ENCODE peak calls at places on chromosomes 7 and 10, in eight cellular contexts. A is K562, T is stomach, G is prostate gland, L is transverse colon, W is breast epithelium, Z is H1, S is GM23338. N is an unnamed sample. For H3K36me3, the result is how much of the 10 kb centered on the place peaks cover.

GRCh38 chr7:47557317-47557985 is 24.5 kb downstream of the TNS3 start:
- DNase-seq in A (no peak), T (no peak), G (no peak), L (no peak), W (no peak), Z (no peak), S (no peak), N (no peak)

GRCh38 chr10:86329896-86330680 is 36.5 kb downstream of the GRID1 start:
- DNase-seq in A (no peak), T (no peak), G (no peak), L (no peak), W (no peak), Z (no peak), S (no peak), N (no peak)

GRCh38 chr7:118731854-118732253 is 507.4 kb downstream of the ANKRD7 start:
- DNase-seq in A (peak), T (no peak), G (no peak), L (no peak), W (no peak), Z (no peak), S (peak), N (no peak)

GRCh38 chr10:49324711-49325110 is 25.7 kb downstream of the C10orf71 start:
- DNase-seq in A (no peak), T (peak), G (no peak), L (no peak), W (no peak), Z (no peak), S (peak), N (no peak)

GRCh38 chr10:119370972-119371703 is 163.8 kb downstream of the GRK5 start:
- DNase-seq in A (no peak), T (no peak), G (no peak), L (no peak), W (peak), Z (no peak), S (no peak), N (no peak)

GRCh38 chr10:33396938-33397337 is 62.5 kb upstream of the NRP1 start:
- DNase-seq in A (no peak), T (no peak), G (no peak), L (no peak), W (no peak), Z (no peak), S (no peak), N (no peak)

GRCh38 chr7:107201795-107202450 is 33.1 kb downstream of the HBP1 start:
- DNase-seq in A (peak), T (peak), G (peak), L (peak), W (no peak), Z (peak), S (peak), N (peak)

GRCh38 chr7:158689500-158689899 is 15.1 kb downstream of the NCAPG2 start:
- DNase-seq in A (no peak), T (no peak), G (no peak), L (no peak), W (no peak), Z (no peak), S (no peak), N (no peak)

GRCh38 chr7:29639887-29640600 is 76.4 kb downstream of the PRR15 start:
- DNase-seq in A (no peak), T (no peak), G (no peak), L (no peak), W (no peak), Z (no peak), S (peak), N (no peak)

GRCh38 chr7:41881313-41882130 is 178.6 kb upstream of the INHBA start:
- DNase-seq in A (peak), T (no peak), G (no peak), L (peak), W (no peak), Z (no peak), S (no peak), N (no peak)

GRCh38 chr7:44066494-44067063 is 1.2 kb upstream of the PGAM2 start:
- DNase-seq in A (no peak), T (no peak), G (no peak), L (peak), W (no peak), Z (no peak), S (no peak), N (no peak)

GRCh38 chr7:112566392-112567324 is 85.9 kb downstream of the LSMEM1 start:
- DNase-seq in A (no peak), T (no peak), G (peak), L (peak), W (no peak), Z (no peak), S (no peak), N (no peak)

GRCh38 chr7:115024276-115024675 is 102.4 kb downstream of the MDFIC start:
- DNase-seq in A (no peak), T (no peak), G (no peak), L (no peak), W (no peak), Z (no peak), S (no peak), N (no peak)

GRCh38 chr10:71998119-71998839 is 34.1 kb downstream of the CHST3 start:
- DNase-seq in A (no peak), T (peak), G (no peak), L (no peak), W (no peak), Z (no peak), S (no peak), N (no peak)
- TF ChIP-seq POLR2AphosphoS5 in A (no peak), T (no peak), G (no peak), L (no peak), W (no peak), Z (no peak), S (no peak), N (no peak)

GRCh38 chr7:1024331-1024761 is 20.0 kb upstream of the GPR146 start:
- DNase-seq in A (no peak), T (no peak), G (no peak), L (peak), W (no peak), Z (no peak), S (no peak), N (no peak)
- H3K36me3 ChIP-seq in A (under half), T (under half), G (under half), L (under half), W (under half), Z (under half), S (under half), N (under half)

DNA sequence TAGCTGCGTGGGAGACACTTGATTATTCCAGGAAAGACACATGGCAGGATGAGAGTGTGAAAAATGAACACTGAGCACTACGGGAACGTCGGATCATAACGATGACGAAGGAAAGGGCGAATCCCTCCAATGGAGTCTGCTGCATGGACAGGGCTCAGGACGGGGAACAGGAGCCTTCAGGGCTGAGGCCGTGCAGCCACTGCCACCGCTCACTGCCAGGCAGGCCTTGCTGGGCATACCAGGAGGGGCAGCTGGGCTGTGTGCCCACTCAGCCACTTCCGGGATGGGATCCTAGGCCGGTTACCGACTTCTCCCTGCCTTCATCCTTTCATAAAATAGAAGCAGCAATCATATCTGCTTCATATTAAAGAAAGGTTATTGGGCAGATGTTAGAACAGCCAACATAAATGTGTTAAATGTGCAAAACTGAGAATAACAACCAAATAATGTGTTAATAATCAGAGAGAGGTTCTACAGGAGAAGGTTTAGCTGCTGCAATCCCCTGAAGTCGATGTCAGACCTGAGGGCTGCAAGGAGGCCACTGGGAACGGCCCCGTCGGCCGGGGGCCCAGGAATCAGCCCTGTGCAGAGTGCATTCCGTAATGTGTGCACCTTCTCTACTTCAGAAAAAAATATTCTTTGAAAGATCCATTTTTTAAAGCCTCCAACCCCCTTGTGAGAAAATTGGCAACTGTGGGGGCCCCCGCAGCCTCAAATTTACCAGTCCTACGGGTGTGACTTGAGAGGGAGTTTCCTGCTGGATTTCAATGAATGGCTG is 63.6 kb downstream of the ADARB2 start:
- DNase-seq in A (no peak), T (no peak), G (no peak), L (no peak), W (no peak), Z (no peak), S (no peak), N (no peak)
- TF ChIP-seq CTCF in A (no peak), T (no peak), G (no peak), L (no peak), W (no peak), Z (no peak), S (no peak), N (no peak)

GRCh38 chr10:104348601-104349000 is 5.0 kb upstream of the CFAP58 start:
- DNase-seq in A (no peak), T (no peak), G (no peak), L (no peak), W (no peak), Z (no peak), S (no peak), N (no peak)

GRCh38 chr10:104344219-104344618 is 6.0 kb upstream of the ITPRIP start:
- DNase-seq in A (no peak), T (no peak), G (no peak), L (no peak), W (no peak), Z (no peak), S (no peak), N (no peak)

GRCh38 chr10:104345512-104345911 is 7.2 kb upstream of the ITPRIP start:
- DNase-seq in A (no peak), T (no peak), G (no peak), L (no peak), W (no peak), Z (no peak), S (no peak), N (no peak)

GRCh38 chr10:104347295-104348045 is 6.2 kb upstream of the CFAP58 start:
- DNase-seq in A (peak), T (no peak), G (no peak), L (no peak), W (no peak), Z (no peak), S (no peak), N (no peak)

DNA sequence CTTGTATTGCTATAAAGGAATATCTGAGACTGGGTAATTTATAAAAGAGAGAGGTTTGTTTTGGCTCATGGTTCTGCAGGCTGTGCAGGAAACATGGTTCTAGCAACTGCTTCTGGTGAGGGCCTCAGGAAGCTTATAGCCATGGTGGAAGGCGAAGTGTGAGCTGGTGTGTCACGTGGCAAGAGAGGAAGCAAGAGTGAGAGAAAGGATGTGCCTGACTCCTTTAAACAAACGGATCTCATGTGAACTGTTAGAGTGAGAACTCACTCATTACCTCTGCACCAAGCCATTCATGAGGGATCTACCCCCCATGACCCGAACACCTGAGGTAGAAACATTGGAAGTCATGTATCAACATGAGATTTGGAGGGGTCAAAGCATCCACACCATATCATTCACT is 7.7 kb upstream of the ITPRIP start:
- DNase-seq in A (no peak), T (no peak), G (no peak), L (no peak), W (no peak), Z (no peak), S (no peak), N (no peak)
- TF ChIP-seq POLR2AphosphoS5 in A (no peak), T (no peak), G (no peak), L (no peak), W (no peak), Z (no peak), S (no peak), N (no peak)

GRCh38 chr10:69168493-69168892 is 11.5 kb upstream of the SUPV3L1 start:
- DNase-seq in A (no peak), T (no peak), G (no peak), L (no peak), W (no peak), Z (no peak), S (no peak), N (no peak)
- H3K36me3 ChIP-seq in A (half or more), T (half or more), G (under half), L (under half), W (under half), Z (under half), S (under half), N (under half)